ENCODE peak calls at places on chromosomes 16 and 17, in five cellular contexts. X is bronchial epithelial cell, F is HFFc6, J is lower leg skin, D is cardiac muscle cell. Y is an unnamed sample.
A peak's percentile ranks its signal among the peaks of the same experiment; 100 is the strongest.

GRCh38 chr16:53429221-53429943 is 4.9 kb upstream of the RBL2 start:
- DNase-seq in X (peak; percentile 44), F (peak; percentile 29), J (peak; percentile 38), D (peak; percentile 84), Y (no peak)

GRCh38 chr17:68011199-68011665 is 15.0 kb upstream of the C17orf58 start:
- DNase-seq in X (no peak), F (no peak), J (peak; percentile 25), D (peak; percentile 45), Y (no peak)

GRCh38 chr17:54749157-54749556 is 151.5 kb upstream of the TOM1L1 start:
- DNase-seq in X (no peak), F (no peak), J (no peak), D (no peak), Y (no peak)

GRCh38 chr17:69960755-69961154 is 114.3 kb upstream of the KCNJ16 start:
- DNase-seq in X (no peak), F (no peak), J (no peak), D (no peak), Y (no peak)

GRCh38 chr17:49277638-49278037 is 47.1 kb upstream of the PHOSPHO1 start:
- DNase-seq in X (peak; percentile 67), F (no peak), J (no peak), D (peak; percentile 5), Y (no peak)

GRCh38 chr16:369866-370436 is 387 bp downstream of the MRPL28 start:
- DNase-seq in X (no peak), F (no peak), J (no peak), D (peak; percentile 43), Y (peak; percentile 83)

GRCh38 chr17:18859256-18859655 is 1.3 kb downstream of the PRPSAP2 start:
- DNase-seq in X (peak; percentile 47), F (peak; percentile 35), J (no peak), D (peak; percentile 63), Y (no peak)

GRCh38 chr17:77327566-77328463 is 187.0 kb downstream of the SEC14L1 start:
- DNase-seq in X (no peak), F (no peak), J (no peak), D (no peak), Y (peak; percentile 73)

GRCh38 chr16:15033309-15033707 is 22.6 kb downstream of the NTAN1 start:
- DNase-seq in X (no peak), F (no peak), J (no peak), D (no peak), Y (no peak)

GRCh38 chr17:63475491-63476412 is 1.1 kb upstream of the ACE start:
- DNase-seq in X (no peak), F (no peak), J (no peak), D (no peak), Y (no peak)

GRCh38 chr17:41145261-41145660 is 4.4 kb downstream of the KRTAP4-5 start:
- DNase-seq in X (no peak), F (no peak), J (no peak), D (no peak), Y (no peak)

GRCh38 chr17:35746956-35747355 is 6.1 kb downstream of the GAS2L2 start:
- DNase-seq in X (no peak), F (no peak), J (no peak), D (no peak), Y (no peak)

GRCh38 chr16:78984324-78984723 is 616.2 kb downstream of the MAF start:
- DNase-seq in X (peak; percentile 20), F (no peak), J (no peak), D (no peak), Y (no peak)

GRCh38 chr16:75110637-75111513 is 5.7 kb downstream of the LDHD start:
- DNase-seq in X (peak; percentile 76), F (peak; percentile 78), J (peak; percentile 89), D (peak; percentile 94), Y (peak; percentile 94)

GRCh38 chr17:78448356-78448993 is 70.0 kb downstream of the PGS1 start:
- DNase-seq in X (no peak), F (no peak), J (no peak), D (peak; percentile 21), Y (no peak)

GRCh38 chr17:6393368-6393952 is 41.5 kb downstream of the AIPL1 start:
- DNase-seq in X (no peak), F (no peak), J (no peak), D (no peak), Y (no peak)

GRCh38 chr17:49519781-49520180 is 24.7 kb downstream of the NGFR start:
- DNase-seq in X (no peak), F (no peak), J (no peak), D (peak; percentile 44), Y (no peak)

GRCh38 chr16:89334461-89334860 is 117.0 kb downstream of the ZNF778 start:
- DNase-seq in X (no peak), F (no peak), J (no peak), D (no peak), Y (no peak)

GRCh38 chr17:63837480-63837879 is 5.0 kb downstream of the SMARCD2 start:
- DNase-seq in X (no peak), F (no peak), J (no peak), D (no peak), Y (no peak)

GRCh38 chr17:77019955-77020379 is 120.8 kb upstream of the SEC14L1 start:
- DNase-seq in X (no peak), F (no peak), J (no peak), D (peak; percentile 27), Y (no peak)

GRCh38 chr17:64406321-64407200 is 15.9 kb upstream of the PECAM1 start:
- DNase-seq in X (no peak), F (no peak), J (no peak), D (peak; percentile 44), Y (no peak)

GRCh38 chr17:10713336-10713735 is 15.9 kb downstream of the ADPRM start:
- DNase-seq in X (no peak), F (no peak), J (no peak), D (no peak), Y (no peak)

GRCh38 chr16:47599512-47599911 is 138.4 kb downstream of the PHKB start:
- DNase-seq in X (no peak), F (no peak), J (no peak), D (no peak), Y (no peak)

DNA sequence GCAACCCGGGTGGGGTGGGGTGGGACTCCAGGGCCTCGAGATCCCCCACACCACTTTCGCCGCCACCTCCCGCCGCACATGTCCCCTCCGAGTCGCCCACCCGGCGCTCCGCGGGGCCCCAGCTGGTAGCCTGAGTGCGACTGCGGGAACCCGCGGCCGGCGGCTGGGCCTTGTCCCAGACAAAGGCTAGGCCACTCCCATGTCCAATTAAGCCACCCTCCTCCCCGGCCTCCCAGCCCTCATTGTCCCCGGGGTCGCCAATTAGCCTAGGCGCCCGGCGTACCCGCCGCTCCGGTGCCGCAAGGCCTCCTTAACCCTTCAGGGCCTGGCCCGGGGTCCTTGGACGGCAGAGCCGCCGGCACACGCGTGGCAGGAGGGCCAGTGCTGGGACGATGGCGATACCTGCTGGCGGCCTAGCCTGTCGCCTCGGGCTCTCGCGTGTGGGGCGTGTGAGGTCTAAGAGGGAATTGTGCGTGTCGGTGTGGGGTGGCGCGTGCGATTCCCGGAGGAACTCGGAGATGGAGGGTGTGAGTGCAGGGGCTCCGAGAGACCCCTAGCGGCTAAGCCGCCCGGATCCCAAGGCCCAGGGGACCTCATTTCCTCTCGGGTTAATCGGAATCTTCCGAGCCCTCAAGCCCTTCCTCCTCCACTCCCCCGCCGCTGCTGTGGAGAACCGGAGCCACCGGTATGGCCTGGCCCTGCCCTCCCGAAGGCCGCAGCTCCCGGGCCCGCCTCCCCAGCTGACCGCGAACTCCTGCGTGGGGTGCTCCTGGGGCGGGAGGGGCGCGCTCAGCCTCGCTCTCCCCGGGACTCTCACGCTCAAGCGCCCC is 11.7 kb downstream of the TBX2 start:
- DNase-seq in X (peak; percentile 10), F (peak; percentile 74), J (peak; percentile 17), D (peak; percentile 83), Y (peak; percentile 85)
- TF ChIP-seq CTCF in X (peak; percentile 10), F (peak; percentile 72), J (no peak), D (peak; percentile 29), Y (no peak)

DNA sequence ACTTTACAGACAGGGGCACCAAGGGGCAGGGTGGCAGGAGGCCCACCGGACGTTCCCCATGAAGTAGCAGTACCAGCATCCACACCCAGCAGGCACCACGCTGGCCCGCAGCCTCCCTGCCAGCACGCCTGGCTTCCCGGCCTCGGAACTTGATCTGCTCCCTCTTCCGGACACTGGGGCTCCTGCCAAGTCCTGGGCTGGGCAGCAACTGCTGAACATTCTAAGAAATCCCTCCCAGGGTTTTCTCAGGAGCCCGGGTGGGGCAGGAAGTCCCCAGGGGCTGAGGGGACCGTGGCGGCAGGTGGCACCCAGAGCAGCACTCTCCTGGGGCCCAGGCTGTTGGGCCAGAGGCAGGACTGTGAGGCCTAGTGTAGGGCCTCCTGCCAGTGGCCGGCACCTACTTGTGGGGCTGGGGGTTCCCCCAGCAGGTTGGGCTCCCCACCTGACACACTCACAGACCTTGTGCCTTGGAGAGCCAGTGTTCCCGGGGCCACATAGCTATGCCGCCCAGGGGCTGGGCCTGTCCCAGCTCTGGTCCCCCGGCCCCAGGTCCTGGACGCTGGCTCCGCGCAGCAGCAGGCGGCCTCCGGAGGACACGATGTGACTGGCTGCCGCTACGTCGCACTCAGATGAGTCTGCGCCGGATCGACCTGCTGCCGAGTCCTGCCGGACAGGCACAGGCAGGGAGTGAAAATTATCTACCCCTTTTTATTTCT is 86.2 kb upstream of the CBX4 start:
- DNase-seq in X (no peak), F (no peak), J (no peak), D (peak; percentile 63), Y (peak; percentile 90)
- TF ChIP-seq CTCF in X (peak; percentile 33), F (no peak), J (no peak), D (peak; percentile 29), Y (peak; percentile 48)

GRCh38 chr17:58344047-58344790 is 7.8 kb downstream of the SUPT4H1 start:
- DNase-seq in X (no peak), F (no peak), J (no peak), D (peak; percentile 17), Y (no peak)

GRCh38 chr17:58345500-58345899 is 6.5 kb downstream of the SUPT4H1 start:
- DNase-seq in X (no peak), F (no peak), J (no peak), D (no peak), Y (no peak)

GRCh38 chr17:58341861-58342475 is 10.0 kb downstream of the SUPT4H1 start:
- DNase-seq in X (no peak), F (no peak), J (no peak), D (no peak), Y (no peak)

GRCh38 chr17:58343131-58343530 is 8.9 kb downstream of the SUPT4H1 start:
- DNase-seq in X (no peak), F (no peak), J (no peak), D (no peak), Y (no peak)

GRCh38 chr17:58344791-58345157 is 7.2 kb downstream of the SUPT4H1 start:
- DNase-seq in X (no peak), F (no peak), J (no peak), D (no peak), Y (no peak)
- TF ChIP-seq CTCF in X (no peak), F (no peak), J (no peak), D (no peak), Y (no peak)

DNA sequence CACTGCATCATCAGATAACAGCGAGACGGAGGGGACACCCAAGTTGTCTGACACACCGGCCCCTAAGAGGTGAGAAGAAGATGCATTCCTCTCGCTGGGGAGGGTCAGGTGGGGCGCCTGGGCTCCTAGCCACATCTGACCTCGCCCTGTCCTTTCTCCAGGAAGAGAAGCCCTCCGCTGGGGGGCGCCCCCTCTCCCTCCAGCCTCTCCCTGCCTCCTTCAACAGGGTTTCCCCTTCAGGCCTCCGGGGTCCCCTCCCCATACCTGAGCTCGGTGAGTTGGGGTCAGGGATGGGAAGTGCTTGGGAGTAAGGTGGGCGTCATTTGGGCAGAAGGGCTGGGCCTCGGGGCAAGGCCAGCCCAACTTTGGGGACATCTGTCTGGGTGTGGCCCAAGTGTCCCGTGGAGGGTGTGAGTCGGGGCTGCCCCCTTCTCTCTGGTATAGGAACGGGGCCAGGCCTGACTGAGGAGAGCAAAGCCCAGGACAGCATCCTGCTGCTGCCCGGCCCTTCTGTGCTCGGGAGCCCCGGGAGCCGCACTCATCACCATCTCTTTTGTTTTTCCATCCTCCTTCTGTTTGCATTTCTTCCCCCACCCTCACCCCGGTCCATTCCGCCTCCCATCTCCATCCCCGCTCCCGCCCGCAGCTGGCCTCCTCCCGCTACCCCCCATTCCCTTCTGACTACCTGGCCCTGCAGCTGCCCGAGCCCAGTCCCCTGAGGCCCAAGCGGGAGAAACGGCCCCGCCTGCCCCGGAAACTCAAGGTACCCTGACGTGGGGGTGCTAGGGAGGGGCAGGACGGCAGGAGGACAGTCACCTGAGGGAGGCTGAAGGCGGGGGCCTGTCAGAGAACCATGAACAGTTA is 5.0 kb downstream of the INO80E start:
- DNase-seq in X (no peak), F (no peak), J (no peak), D (no peak), Y (no peak)
- TF ChIP-seq CTCF in X (no peak), F (peak; percentile 8), J (no peak), D (no peak), Y (no peak)